ENCODE peak calls at places on chromosomes 2 and 18, in four cellular contexts. E is Calu3; O is astrocyte of the cerebellum; T is activated CD4-positive, alpha-beta T cell treated with anti-CD3 and anti-CD28 coated beads, Interleukin-2, amount 10 ng/mL, durations not matched to agents 7 days and 5 days. Q is an unnamed sample.

GRCh38 chr2:142586693-142587432 is 290.6 kb upstream of the KYNU start:
- DNase-seq in E (no peak), O (no peak), T (no peak), Q (no peak)

GRCh38 chr2:60556998-60557955 is 3.8 kb upstream of the BCL11A start:
- DNase-seq in E (no peak), O (no peak), T (no peak), Q (no peak)

GRCh38 chr2:239038773-239039478 is 191.0 kb downstream of the TWIST2 start:
- DNase-seq in E (no peak), O (no peak), T (no peak), Q (no peak)

GRCh38 chr2:149745396-149745925 is 157.9 kb upstream of the MMADHC start:
- DNase-seq in E (no peak), O (no peak), T (no peak), Q (no peak)

GRCh38 chr2:20126040-20126439 is 74.6 kb upstream of the LAPTM4A start:
- DNase-seq in E (no peak), O (no peak), T (no peak), Q (no peak)

GRCh38 chr2:181683518-181684453 is 3.5 kb upstream of the NEUROD1 start:
- DNase-seq in E (peak), O (no peak), T (no peak), Q (no peak)

GRCh38 chr2:24816884-24817283 is 23.7 kb downstream of the CENPO start:
- DNase-seq in E (no peak), O (peak), T (no peak), Q (no peak)

GRCh38 chr2:225512873-225513580 is 113.5 kb downstream of the NYAP2 start:
- DNase-seq in E (no peak), O (peak), T (no peak), Q (peak)

GRCh38 chr18:58970943-58971799 is 106.5 kb downstream of the ZNF532 start:
- DNase-seq in E (no peak), O (no peak), T (no peak), Q (no peak)

GRCh38 chr18:73431620-73432019 is 563.8 kb upstream of the NETO1 start:
- DNase-seq in E (no peak), O (no peak), T (no peak), Q (no peak)

GRCh38 chr2:128069769-128070168 is 21.2 kb upstream of the UGGT1 start:
- DNase-seq in E (no peak), O (no peak), T (no peak), Q (no peak)